ENCODE peak calls at places on chromosomes 11 and 22, in seven cellular contexts. F is K562, J is mesenchymal stem cell, K is mammary epithelial cell, L is GM23338, I is MM.1S, P is PC-9. G is an unnamed sample.

GRCh38 chr11:17496406-17496805 is 19.8 kb upstream of the ABCC8 start:
- DNase-seq in P (no peak), J (no peak), K (no peak), F (no peak), L (no peak), I (no peak), G (no peak)

GRCh38 chr11:80843266-80843974 is 1402.6 kb upstream of the TENM4 start:
- DNase-seq in P (no peak), F (no peak), K (peak), L (no peak), J (no peak), I (no peak), G (no peak)

GRCh38 chr11:32838505-32839274 is 9.0 kb downstream of the PRRG4 start:
- DNase-seq in K (peak), L (no peak), F (no peak), I (no peak), J (no peak), P (peak), G (no peak)

GRCh38 chr11:112511906-112512305 is 251.2 kb upstream of the PLET1 start:
- DNase-seq in L (no peak), J (no peak), K (no peak), I (no peak), F (no peak), P (no peak), G (no peak)

GRCh38 chr11:9053631-9054030 is 37.8 kb downstream of the SCUBE2 start:
- DNase-seq in K (no peak), L (no peak), I (no peak), F (no peak), P (no peak), J (peak), G (no peak)

GRCh38 chr11:68432874-68433273 is 27.7 kb upstream of the PPP6R3 start:
- DNase-seq in K (no peak), L (no peak), F (no peak), J (no peak), P (no peak), I (no peak), G (no peak)

GRCh38 chr22:21896951-21897513 is 29.6 kb upstream of the MAPK1 start:
- DNase-seq in P (no peak), F (no peak), L (no peak), K (no peak), I (no peak), J (no peak), G (no peak)

GRCh38 chr11:79052539-79052938 is 388.3 kb downstream of the TENM4 start:
- DNase-seq in J (no peak), F (peak), P (no peak), K (no peak), I (no peak), L (peak), G (no peak)

GRCh38 chr22:41913842-41914534 is 886 bp downstream of the SHISA8 start:
- DNase-seq in F (peak), J (no peak), P (no peak), I (no peak), K (no peak), L (peak), G (no peak)

GRCh38 chr11:11620251-11620965 is 1.4 kb downstream of the GALNT18 start:
- DNase-seq in P (no peak), I (no peak), F (no peak), L (peak), K (peak), J (peak), G (peak)

GRCh38 chr22:38316340-38317236 is 645 bp downstream of the CSNK1E start:
- DNase-seq in J (peak), K (peak), I (peak), F (peak), L (peak), P (peak), G (peak)

GRCh38 chr11:79332017-79332416 is 108.8 kb downstream of the TENM4 start:
- DNase-seq in I (no peak), J (no peak), K (no peak), L (no peak), F (no peak), P (no peak), G (no peak)

GRCh38 chr11:15367695-15368094 is 253.0 kb downstream of the INSC start:
- DNase-seq in P (no peak), F (no peak), J (no peak), I (no peak), L (peak), K (no peak), G (no peak)

GRCh38 chr22:32103648-32104326 is 55.3 kb downstream of the C22orf42 start:
- DNase-seq in P (no peak), L (peak), I (no peak), K (no peak), F (no peak), J (peak), G (peak)

GRCh38 chr11:115716577-115717214 is 212.5 kb upstream of the CADM1 start:
- DNase-seq in L (no peak), J (no peak), F (no peak), K (no peak), I (no peak), P (no peak), G (no peak)

GRCh38 chr22:28237783-28238182 is 318.7 kb upstream of the PITPNB start:
- DNase-seq in F (no peak), L (no peak), P (no peak), K (no peak), J (no peak), I (no peak), G (no peak)

GRCh38 chr11:47488674-47489394 is 39.9 kb upstream of the RAPSN start:
- DNase-seq in F (no peak), L (no peak), I (no peak), P (no peak), K (no peak), J (no peak), G (no peak)

GRCh38 chr22:38305481-38306448 is 11.5 kb downstream of the CSNK1E start:
- DNase-seq in F (no peak), K (peak), L (peak), J (peak), P (peak), I (peak), G (no peak)

GRCh38 chr11:83371489-83371888 is 85.3 kb upstream of the CCDC90B start:
- DNase-seq in J (no peak), F (no peak), L (no peak), K (no peak), I (no peak), P (no peak), G (no peak)

GRCh38 chr22:32199341-32199740 is 5.5 kb downstream of the RFPL2 start:
- DNase-seq in J (no peak), F (no peak), K (no peak), L (no peak), P (no peak), I (no peak), G (no peak)

GRCh38 chr11:17579451-17579850 is 32.4 kb downstream of the OTOG start:
- DNase-seq in K (no peak), F (no peak), L (no peak), J (no peak), I (no peak), P (no peak), G (no peak)

GRCh38 chr11:76212086-76213035 is 6.1 kb upstream of the WNT11 start:
- DNase-seq in I (no peak), J (no peak), F (no peak), L (no peak), P (no peak), K (no peak), G (no peak)

GRCh38 chr22:40478456-40479125 is 108.2 kb downstream of the SGSM3 start:
- DNase-seq in K (no peak), P (no peak), F (no peak), J (no peak), L (no peak), I (no peak), G (no peak)

GRCh38 chr22:31177420-31178162 is 17.6 kb downstream of the RNF185 start:
- DNase-seq in J (peak), I (no peak), L (no peak), P (peak), F (no peak), K (peak), G (no peak)

GRCh38 chr11:111986589-111986988 is 38.6 kb upstream of the DLAT start:
- DNase-seq in F (no peak), L (no peak), I (no peak), K (no peak), P (no peak), J (no peak), G (no peak)

GRCh38 chr11:111285205-111286079 is 12.9 kb upstream of the POU2AF3 start:
- DNase-seq in F (no peak), I (no peak), P (no peak), L (no peak), J (no peak), K (no peak), G (no peak)

GRCh38 chr11:73226297-73227006 is 8.4 kb downstream of the P2RY2 start:
- DNase-seq in F (no peak), L (no peak), I (no peak), P (no peak), K (no peak), J (no peak), G (peak)

GRCh38 chr11:57432714-57433163 is 5.8 kb upstream of the SLC43A3 start:
- DNase-seq in K (peak), P (peak), F (peak), J (peak), I (no peak), L (no peak), G (no peak)

GRCh38 chr11:96293583-96293982 is 49.4 kb downstream of the MAML2 start:
- DNase-seq in F (no peak), I (no peak), L (no peak), J (no peak), P (no peak), K (no peak), G (no peak)

GRCh38 chr11:61258546-61258945 is 17.6 kb downstream of the PGA5 start:
- DNase-seq in J (no peak), I (no peak), F (no peak), P (no peak), K (no peak), L (no peak), G (no peak)

GRCh38 chr11:20112291-20113146 is 47.8 kb downstream of the DBX1 start:
- DNase-seq in L (no peak), P (peak), K (peak), I (no peak), F (peak), J (peak), G (peak)

GRCh38 chr11:20113147-20113435 is 47.2 kb downstream of the DBX1 start:
- DNase-seq in K (peak), F (no peak), P (no peak), I (no peak), L (no peak), J (no peak), G (no peak)

GRCh38 chr11:20109731-20110445 is 50.4 kb downstream of the DBX1 start:
- DNase-seq in P (no peak), K (no peak), F (no peak), J (peak), I (no peak), L (no peak), G (no peak)

GRCh38 chr11:20111871-20112270 is 48.4 kb downstream of the DBX1 start:
- DNase-seq in K (no peak), L (no peak), F (no peak), J (no peak), I (no peak), P (no peak), G (no peak)

DNA sequence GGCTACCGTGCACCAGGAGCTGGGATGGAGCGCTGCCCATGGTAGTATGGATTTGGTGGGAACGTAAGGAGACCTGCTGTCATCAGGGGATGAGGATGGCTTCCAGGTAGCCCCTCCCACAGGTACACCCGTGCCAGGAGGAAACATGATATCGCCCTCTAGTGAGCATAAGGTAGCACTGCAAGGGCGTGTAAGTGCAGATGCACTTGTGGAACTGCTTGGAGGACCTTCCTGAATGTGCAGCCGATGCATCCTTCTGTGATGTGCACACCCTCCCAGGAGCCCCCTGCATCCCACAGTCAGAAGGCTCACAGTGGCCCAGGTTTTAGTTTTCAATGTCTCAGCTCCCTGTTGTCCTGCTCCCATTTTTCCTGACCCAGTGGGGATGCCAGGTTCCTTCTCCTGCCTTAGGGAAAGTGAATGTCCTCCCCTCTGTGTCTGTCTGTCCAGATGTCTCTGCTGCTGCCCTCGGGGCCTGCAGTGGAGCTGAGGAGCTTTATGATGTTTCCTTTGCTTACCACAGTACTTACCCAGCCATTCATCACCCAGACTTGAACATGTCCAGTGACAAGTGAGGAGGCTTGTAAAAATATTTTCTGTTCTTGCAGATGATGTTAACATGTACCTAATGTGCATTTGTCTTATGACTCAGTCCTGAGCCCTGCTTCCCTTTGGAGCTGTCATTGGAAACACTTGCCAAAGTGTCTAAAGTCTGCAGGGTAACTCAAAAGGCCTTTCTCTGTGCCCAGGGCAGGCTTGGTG is 49.2 kb downstream of the DBX1 start:
- DNase-seq in I (peak), K (peak), L (peak), J (peak), P (peak), F (peak), G (peak)
- H3K27ac ChIP-seq in I (no peak), K (peak), L (no peak), J (peak), P (peak), F (no peak), G (peak)

GRCh38 chr11:64884019-64884418 is 5.6 kb upstream of the EHD1 start:
- DNase-seq in J (no peak), F (no peak), K (no peak), L (no peak), I (no peak), P (no peak), G (no peak)
- H2AFZ ChIP-seq in J (no peak), F (no peak), K (no peak), L (no peak), I (no peak), P (no peak), G (no peak)

DNA sequence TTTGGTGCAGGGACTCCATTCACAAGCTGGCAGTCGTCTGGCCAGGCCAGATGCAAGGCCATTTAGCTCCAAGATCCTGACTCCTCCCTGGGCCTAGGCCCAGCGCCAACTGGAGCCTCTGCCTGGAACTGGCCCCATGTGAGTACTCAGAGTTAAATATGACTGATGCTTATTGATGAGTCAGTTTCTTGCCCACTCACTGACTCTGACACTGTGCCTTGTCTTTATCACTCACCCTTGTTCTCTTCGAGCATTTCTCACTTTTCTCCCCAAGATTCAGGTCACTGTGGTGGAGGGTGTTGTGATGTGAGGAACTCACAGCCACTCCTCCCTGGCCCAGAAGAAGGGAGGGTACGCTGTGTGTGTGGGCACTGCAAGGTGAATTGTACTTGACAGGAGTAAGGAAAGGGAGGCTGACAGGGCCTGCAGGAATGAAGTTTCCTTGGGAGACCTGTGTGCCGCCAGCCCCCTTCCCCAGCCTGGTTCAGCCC is 23.2 kb upstream of the ST3GAL4 start:
- DNase-seq in K (peak), J (peak), L (no peak), P (no peak), I (no peak), F (no peak), G (peak)
- H3K4me2 ChIP-seq in K (no peak), J (no peak), L (no peak), P (no peak), I (no peak), F (no peak), G (peak)

DNA sequence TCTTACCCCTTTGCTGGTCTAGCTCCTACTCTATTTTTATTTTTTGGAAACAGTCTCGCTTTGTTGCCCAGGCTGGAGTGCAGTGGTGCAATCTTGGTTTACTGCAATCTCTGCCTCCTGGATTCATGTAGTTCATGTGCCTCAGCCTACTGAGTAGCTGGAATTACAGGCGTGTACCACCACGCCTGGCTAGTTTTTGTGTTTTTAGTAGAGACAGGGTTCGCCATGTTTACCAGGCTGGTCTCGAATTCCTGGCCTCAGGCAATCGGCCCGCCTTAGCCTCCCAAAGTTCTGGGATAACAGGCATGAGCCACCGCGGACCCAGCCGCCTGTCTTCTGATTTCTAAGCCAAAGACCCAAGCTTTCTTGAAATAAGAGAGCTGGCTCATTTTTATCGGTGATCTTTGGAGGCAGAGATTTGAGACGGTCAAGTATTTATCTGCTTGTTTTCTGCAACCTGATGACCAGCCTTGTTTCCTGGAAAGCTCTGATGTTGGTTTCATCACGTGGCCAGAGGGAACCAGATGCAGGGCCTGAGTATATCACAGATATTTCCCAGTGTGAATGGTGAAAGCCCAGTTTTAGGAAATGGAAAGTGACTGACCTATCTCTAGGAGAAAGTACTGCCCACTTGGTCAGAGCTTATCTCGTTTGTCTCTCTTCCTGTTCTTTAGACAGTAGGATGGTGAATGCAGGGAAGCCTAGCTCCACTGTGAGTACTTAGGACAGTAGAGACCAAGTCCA is 5.7 kb upstream of the SIDT2 start:
- DNase-seq in K (no peak), F (no peak), L (no peak), J (peak), I (no peak), P (no peak), G (peak)
- H3K27ac ChIP-seq in K (no peak), F (peak), L (peak), J (no peak), I (no peak), P (no peak), G (no peak)

GRCh38 chr11:101912823-101913284 is 2.0 kb upstream of the CEP126 start:
- DNase-seq in P (no peak), L (no peak), I (no peak), K (no peak), J (peak), F (no peak), G (no peak)
- H2AFZ ChIP-seq in P (peak), L (no peak), I (no peak), K (no peak), J (no peak), F (no peak), G (no peak)

GRCh38 chr11:72114570-72114969 is 2.1 kb upstream of the ANAPC15 start:
- DNase-seq in F (no peak), L (no peak), J (no peak), I (no peak), P (no peak), K (peak), G (no peak)
- H3K4me2 ChIP-seq in F (no peak), L (no peak), J (no peak), I (no peak), P (no peak), K (peak), G (no peak)

GRCh38 chr22:44689915-44690524 is 12.0 kb upstream of the PRR5 start:
- DNase-seq in J (no peak), K (no peak), I (no peak), P (no peak), L (no peak), F (no peak), G (no peak)
- H3K27ac ChIP-seq in J (no peak), K (no peak), I (no peak), P (no peak), L (no peak), F (no peak), G (no peak)

GRCh38 chr11:1909524-1909923 is 10.0 kb upstream of the TNNT3 start:
- DNase-seq in I (no peak), P (no peak), K (no peak), J (no peak), L (no peak), F (no peak), G (no peak)
- H2AFZ ChIP-seq in I (no peak), P (no peak), K (no peak), J (no peak), L (no peak), F (no peak), G (no peak)

DNA sequence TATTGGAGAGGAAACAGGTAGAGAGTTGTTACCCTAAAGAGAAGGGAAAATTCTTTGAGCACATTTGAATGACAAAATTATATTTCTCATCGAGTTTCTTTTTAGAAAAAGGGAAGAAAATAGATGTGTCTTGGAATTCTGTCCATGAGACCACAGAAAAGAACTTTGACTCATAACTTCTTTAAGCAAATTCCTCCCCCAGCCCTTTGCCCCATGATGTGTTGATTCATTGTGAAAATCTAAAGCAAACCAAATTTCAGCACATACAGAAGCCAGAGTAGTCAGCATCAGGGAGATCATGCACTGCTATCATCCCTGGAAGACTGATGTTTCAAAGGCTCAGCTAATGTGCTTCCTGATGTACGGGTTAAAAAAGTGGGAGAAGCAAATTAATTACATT is 159.7 kb downstream of the FAT3 start:
- DNase-seq in K (peak), L (no peak), I (no peak), J (peak), F (no peak), P (no peak), G (peak)
- H3K4me2 ChIP-seq in K (no peak), L (peak), I (no peak), J (no peak), F (no peak), P (peak), G (peak)

G was measured in SK-N-SH.